ENCODE peak calls at places on chromosomes 1 and 21, in eight cellular contexts. Z is A549, F is stomach, N is testis, S is endothelial cell of umbilical vein, R is IMR-90, G is adrenal gland, O is ovary. K is an unnamed sample.
A peak's percentile ranks its signal among the peaks of the same experiment; 100 is the strongest.

GRCh38 chr1:201703646-201704438 is 125.1 kb upstream of the IPO9 start:
- DNase-seq in Z (peak; percentile 85), F (peak; percentile 88), N (peak; percentile 90), S (peak; percentile 73), R (peak; percentile 77), G (peak; percentile 87), O (peak; percentile 86), K (peak; percentile 74)

GRCh38 chr1:226702318-226702956 is 36.6 kb downstream of the ITPKB start:
- DNase-seq in Z (no peak), F (no peak), N (no peak), S (no peak), R (peak; percentile 88), G (no peak), O (peak; percentile 46), K (peak; percentile 36)

GRCh38 chr1:118142546-118142945 is 42.5 kb downstream of the SPAG17 start:
- DNase-seq in Z (no peak), F (no peak), N (no peak), S (no peak), R (no peak), G (no peak), O (no peak), K (no peak)

GRCh38 chr1:246579818-246580217 is 13.6 kb downstream of the CNST start:
- DNase-seq in Z (no peak), F (no peak), N (no peak), S (no peak), R (no peak), G (no peak), O (no peak), K (peak; percentile 25)

GRCh38 chr21:41624674-41625310 is 116.8 kb upstream of the TMPRSS2 start:
- DNase-seq in Z (no peak), F (no peak), N (no peak), S (no peak), R (no peak), G (no peak), O (no peak), K (no peak)

GRCh38 chr21:41766883-41767605 is at the start of gene RIPK4:
- DNase-seq in Z (peak; percentile 60), F (peak; percentile 92), N (peak; percentile 80), S (no peak), R (peak; percentile 23), G (no peak), O (no peak), K (peak; percentile 33)

GRCh38 chr1:110163591-110163990 is 13.3 kb downstream of the SLC6A17 start:
- DNase-seq in Z (no peak), F (no peak), N (no peak), S (no peak), R (no peak), G (no peak), O (no peak), K (no peak)

GRCh38 chr1:7956218-7957032 is 5.1 kb upstream of the PARK7 start:
- DNase-seq in Z (no peak), F (no peak), N (no peak), S (no peak), R (peak; percentile 91), G (no peak), O (no peak), K (no peak)

GRCh38 chr21:46189959-46190490 is 5.8 kb upstream of the SPATC1L start:
- DNase-seq in Z (no peak), F (no peak), N (peak; percentile 12), S (no peak), R (no peak), G (peak; percentile 20), O (no peak), K (no peak)

GRCh38 chr1:150293433-150294253 is at the start of gene MRPS21:
- DNase-seq in Z (peak; percentile 84), F (peak; percentile 86), N (peak; percentile 96), S (peak; percentile 94), R (peak; percentile 89), G (peak; percentile 94), O (peak; percentile 93), K (peak; percentile 93)
- TF ChIP-seq POLR2A in Z (peak; percentile 88), F (peak; percentile 28), N (peak; percentile 32), S (peak; percentile 94), R (peak; percentile 87), G (peak; percentile 42), O (peak; percentile 94), K (peak; percentile 98)

GRCh38 chr1:45508295-45509151 is 8.4 kb downstream of the MMACHC start:
- DNase-seq in Z (no peak), F (no peak), N (no peak), S (no peak), R (no peak), G (no peak), O (no peak), K (no peak)
- TF ChIP-seq POLR2A in Z (no peak), F (no peak), N (no peak), S (peak; percentile 31), R (peak; percentile 8), G (no peak), O (no peak), K (no peak)

GRCh38 chr1:32817159-32817814 is at the start of the genes S100PBP and YARS1:
- DNase-seq in Z (peak; percentile 88), F (peak; percentile 100), N (peak; percentile 99), S (peak; percentile 98), R (peak; percentile 97), G (peak; percentile 100), O (peak; percentile 99), K (peak; percentile 98)
- TF ChIP-seq POLR2A in Z (peak; percentile 40), F (peak; percentile 30), N (no peak), S (no peak), R (peak; percentile 80), G (peak; percentile 59), O (peak; percentile 59), K (peak; percentile 94)

DNA sequence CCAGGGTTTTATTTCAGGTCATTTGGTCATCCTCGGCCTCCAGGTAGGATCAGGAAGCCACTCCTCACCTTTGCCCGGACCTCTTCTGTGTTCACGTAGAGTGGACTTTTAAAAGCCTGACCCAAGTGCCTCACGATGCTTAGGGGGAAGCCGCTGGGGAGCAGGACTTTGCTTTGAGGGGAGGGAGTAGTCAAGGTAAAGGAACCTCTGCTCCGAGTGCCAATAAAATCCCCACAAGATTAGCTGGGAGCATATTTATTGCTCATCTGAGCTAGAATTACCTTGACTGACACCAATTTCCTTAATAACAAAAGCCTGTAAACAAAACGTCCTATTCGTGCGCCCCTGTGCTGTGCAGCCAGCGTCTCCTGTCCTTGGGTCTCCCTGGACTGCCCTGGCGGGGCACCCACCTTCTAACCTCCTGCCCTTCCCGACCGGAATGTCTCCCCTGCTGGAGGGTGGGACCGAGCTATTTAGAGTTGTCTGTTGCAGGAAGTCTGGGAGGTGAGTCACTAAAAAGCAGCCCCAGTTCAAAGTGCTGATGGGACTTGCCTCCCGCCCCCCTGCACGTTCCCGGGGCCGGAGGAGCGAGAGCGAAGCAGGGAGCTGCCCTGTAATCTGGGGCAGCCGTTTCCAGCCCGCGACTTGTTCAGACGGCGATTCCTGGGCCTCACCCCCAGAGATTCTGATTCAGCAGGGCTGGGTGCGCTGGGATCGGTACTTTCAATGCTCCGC is 818 bp upstream of the DHRS3 start:
- DNase-seq in Z (peak; percentile 95), F (peak; percentile 65), N (peak; percentile 56), S (peak; percentile 83), R (peak; percentile 83), G (peak; percentile 68), O (peak; percentile 76), K (peak; percentile 65)
- TF ChIP-seq POLR2A in Z (peak; percentile 70), F (no peak), N (no peak), S (no peak), R (no peak), G (no peak), O (peak; percentile 8), K (no peak)

DNA sequence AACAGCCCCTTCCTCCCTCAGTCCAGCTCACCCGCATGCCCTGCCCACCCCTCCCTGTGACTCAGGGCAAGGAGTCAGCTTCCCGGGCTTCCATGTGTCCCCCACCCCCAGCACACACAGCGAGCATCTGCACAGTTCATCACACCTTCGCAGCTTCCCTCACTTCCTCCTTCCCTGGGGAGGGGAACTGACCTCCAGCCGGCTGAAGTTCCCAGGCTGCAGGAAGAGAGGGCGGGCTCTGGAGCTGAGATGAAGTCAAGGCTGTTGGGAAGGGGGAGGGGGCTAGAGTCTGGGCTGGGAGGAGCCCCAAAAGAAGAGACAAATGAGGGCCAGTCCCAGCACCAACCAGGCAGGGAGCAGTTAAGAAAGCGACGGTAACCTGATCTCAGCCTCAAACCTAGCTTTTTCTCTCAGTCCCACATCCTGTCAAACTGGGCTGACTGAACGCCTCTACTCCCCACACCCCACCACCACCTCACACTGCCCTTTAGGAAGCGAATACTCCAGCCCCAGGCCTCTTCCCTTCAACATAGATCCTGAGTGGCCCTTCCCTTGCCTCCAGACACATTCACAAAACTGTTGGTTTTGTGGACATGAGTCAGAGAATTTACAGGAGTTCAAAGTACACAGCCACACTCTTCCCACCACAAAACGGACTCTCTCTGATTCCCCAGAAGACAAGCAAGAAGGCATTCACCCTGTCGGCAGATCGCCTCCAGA is 1.9 kb downstream of the RHOC start:
- DNase-seq in Z (peak; percentile 84), F (peak; percentile 75), N (peak; percentile 95), S (peak; percentile 97), R (peak; percentile 96), G (peak; percentile 93), O (peak; percentile 94), K (peak; percentile 45)
- TF ChIP-seq POLR2A in Z (peak; percentile 44), F (peak; percentile 10), N (peak; percentile 47), S (peak; percentile 97), R (peak; percentile 64), G (peak; percentile 62), O (peak; percentile 71), K (no peak)

GRCh38 chr1:47662068-47662467 is 224.2 kb downstream of the FOXD2 start:
- DNase-seq in Z (no peak), F (no peak), N (no peak), S (no peak), R (no peak), G (no peak), O (no peak), K (no peak)

GRCh38 chr1:47658161-47658920 is 220.5 kb downstream of the FOXD2 start:
- DNase-seq in Z (no peak), F (peak; percentile 21), N (peak; percentile 7), S (no peak), R (no peak), G (peak; percentile 5), O (no peak), K (no peak)

GRCh38 chr1:47659141-47659540 is 221.3 kb downstream of the FOXD2 start:
- DNase-seq in Z (no peak), F (peak; percentile 13), N (peak; percentile 0), S (no peak), R (no peak), G (peak; percentile 6), O (no peak), K (no peak)

GRCh38 chr1:47661065-47661464 is 223.2 kb downstream of the FOXD2 start:
- DNase-seq in Z (no peak), F (peak; percentile 0), N (no peak), S (no peak), R (no peak), G (no peak), O (no peak), K (no peak)

GRCh38 chr1:47660622-47661021 is 222.8 kb downstream of the FOXD2 start:
- DNase-seq in Z (no peak), F (no peak), N (peak; percentile 2), S (no peak), R (no peak), G (no peak), O (no peak), K (no peak)
- TF ChIP-seq POLR2A in Z (no peak), F (no peak), N (no peak), S (no peak), R (no peak), G (no peak), O (no peak), K (no peak)